ENCODE peak calls at places on chromosome 12, in ten cellular contexts. C is fibroblast of lung, P is PC-3, G is PC-9, Q is GM23338, J is mammary epithelial cell, V is Karpas-422, U is SK-N-SH, I is GM23248, A is HCT116. X is an unnamed sample.

GRCh38 chr12:54935235-54935951 is 49.2 kb downstream of the TESPA1 start:
- DNase-seq in I (peak; percentile 94), P (peak; percentile 94), G (peak; percentile 16), V (no peak), J (peak; percentile 96), A (peak; percentile 77), C (peak; percentile 96), U (no peak), Q (no peak), X (peak; percentile 96)

GRCh38 chr12:59603735-59604134 is 7.9 kb downstream of the SLC16A7 start:
- DNase-seq in U (no peak), A (no peak), J (no peak), V (no peak), Q (no peak), P (no peak), I (no peak), C (no peak), G (no peak), X (no peak)

GRCh38 chr12:127083028-127083949 is 1183.7 kb upstream of the TMEM132C start:
- DNase-seq in P (peak; percentile 91), G (no peak), J (peak; percentile 78), U (peak; percentile 28), C (peak; percentile 84), A (peak; percentile 54), Q (peak; percentile 61), V (peak; percentile 83), I (peak; percentile 88), X (peak; percentile 79)

GRCh38 chr12:63103489-63104131 is 47.4 kb downstream of the AVPR1A start:
- DNase-seq in Q (peak; percentile 51), I (peak; percentile 50), C (peak; percentile 7), G (no peak), A (peak; percentile 16), V (peak; percentile 51), P (peak; percentile 65), U (peak; percentile 8), J (peak; percentile 3), X (no peak)

GRCh38 chr12:2179953-2180736 is 127.4 kb downstream of the CACNA1C start:
- DNase-seq in J (peak; percentile 80), Q (no peak), C (peak; percentile 95), A (peak; percentile 29), V (no peak), G (no peak), U (no peak), P (peak; percentile 76), I (peak; percentile 99), X (peak; percentile 95)

GRCh38 chr12:105235299-105235746 is 651 bp downstream of the APPL2 start:
- DNase-seq in A (no peak), Q (no peak), I (peak; percentile 69), V (peak; percentile 56), J (peak; percentile 64), C (peak; percentile 37), P (peak; percentile 30), U (peak; percentile 25), G (no peak), X (no peak)

GRCh38 chr12:121248611-121249010 is 38.7 kb downstream of the P2RX4 start:
- DNase-seq in I (no peak), C (no peak), A (no peak), Q (no peak), V (peak; percentile 62), J (no peak), G (no peak), P (no peak), U (no peak), X (no peak)

GRCh38 chr12:112939761-112940357 is 1.6 kb downstream of the OAS3 start:
- DNase-seq in P (no peak), G (no peak), V (peak; percentile 79), A (no peak), J (no peak), I (no peak), C (no peak), U (peak; percentile 56), Q (no peak), X (no peak)

GRCh38 chr12:114697246-114697716 is 13.3 kb upstream of the TBX3 start:
- DNase-seq in A (no peak), Q (no peak), C (no peak), G (no peak), I (no peak), P (no peak), J (no peak), V (no peak), U (no peak), X (no peak)

GRCh38 chr12:114696443-114697245 is 12.7 kb upstream of the TBX3 start:
- DNase-seq in I (no peak), U (no peak), C (no peak), J (no peak), G (no peak), V (no peak), A (no peak), P (no peak), Q (no peak), X (no peak)

GRCh38 chr12:114697741-114698565 is 14.0 kb upstream of the TBX3 start:
- DNase-seq in V (no peak), J (no peak), Q (no peak), C (no peak), U (no peak), P (no peak), A (no peak), G (no peak), I (peak; percentile 56), X (no peak)

GRCh38 chr12:114700392-114701103 is 16.6 kb upstream of the TBX3 start:
- DNase-seq in V (no peak), J (no peak), U (no peak), G (no peak), I (no peak), Q (no peak), C (no peak), P (no peak), A (no peak), X (no peak)

DNA sequence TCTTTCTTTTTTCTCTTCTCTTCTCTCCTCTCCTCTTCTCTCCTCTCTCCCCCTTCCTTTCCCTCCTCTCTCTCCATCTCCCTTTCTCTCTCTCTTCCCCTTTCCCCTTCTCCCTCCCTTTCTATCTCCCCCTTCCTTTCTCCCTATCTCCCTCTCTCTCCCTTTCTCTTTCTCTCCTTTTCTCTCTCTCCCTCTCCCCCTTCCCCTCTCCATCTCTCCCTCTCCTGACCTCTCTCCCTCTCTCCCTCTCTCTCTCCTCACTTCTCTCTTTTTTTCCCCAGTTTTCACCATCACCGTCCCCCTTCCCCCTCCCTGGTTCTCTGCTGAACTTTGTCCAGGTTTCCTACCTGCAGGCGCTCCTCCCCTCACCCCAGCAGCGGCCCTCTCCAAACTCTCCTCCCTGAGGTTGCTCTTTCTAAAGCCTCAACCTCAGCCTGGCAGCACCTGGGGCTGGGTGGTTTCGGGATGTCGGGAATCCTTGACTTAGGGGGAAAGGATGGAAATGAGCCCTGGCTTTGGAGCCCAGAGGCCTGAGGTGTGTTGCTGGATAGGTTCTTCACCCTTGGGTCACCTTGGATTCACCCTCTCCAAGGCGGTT is 14.7 kb upstream of the TBX3 start:
- DNase-seq in A (no peak), V (no peak), J (no peak), C (no peak), Q (peak; percentile 74), G (no peak), U (no peak), P (no peak), I (no peak), X (no peak)
- H3K4me3 ChIP-seq in A (no peak overlapping the region), V (no peak overlapping the region), J (no peak overlapping the region), C (peak overlapping the region; percentile 56), Q (peak overlapping the region; percentile 51), G (no peak overlapping the region), U (no peak overlapping the region), P (no peak overlapping the region), I (peak overlapping the region; percentile 69), X (no peak overlapping the region)

DNA sequence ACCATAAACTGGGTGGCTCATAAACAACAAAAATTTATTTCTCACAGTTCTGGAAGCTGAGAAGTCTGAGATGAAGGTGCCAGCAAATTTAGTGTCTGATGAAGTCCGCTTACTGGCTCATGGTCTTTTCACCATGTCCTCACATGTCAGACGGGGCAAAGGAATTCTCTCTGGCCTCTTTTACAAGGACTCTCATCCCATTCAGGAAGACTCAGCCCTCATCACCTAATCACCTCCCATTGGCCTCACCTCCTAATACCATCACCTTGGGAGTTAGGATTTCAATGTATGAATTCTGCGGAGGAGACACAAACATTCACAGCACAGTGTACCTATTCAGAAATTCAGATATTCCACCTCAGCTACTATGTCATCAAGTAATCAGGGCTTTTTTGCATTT is 357.6 kb downstream of the PAWR start:
- DNase-seq in Q (no peak), U (no peak), V (no peak), I (no peak), G (no peak), A (no peak), C (no peak), P (no peak), J (no peak), X (no peak)
- H3K36me3 ChIP-seq in Q (no peaks in the 10 kb centered on the region), U (peaks cover 7% of the 10 kb centered on the region), V (no peaks in the 10 kb centered on the region), I (no peaks in the 10 kb centered on the region), G (no peaks in the 10 kb centered on the region), A (no peaks in the 10 kb centered on the region), C (no peaks in the 10 kb centered on the region), P (no peaks in the 10 kb centered on the region), J (no peaks in the 10 kb centered on the region), X (no peaks in the 10 kb centered on the region)

DNA sequence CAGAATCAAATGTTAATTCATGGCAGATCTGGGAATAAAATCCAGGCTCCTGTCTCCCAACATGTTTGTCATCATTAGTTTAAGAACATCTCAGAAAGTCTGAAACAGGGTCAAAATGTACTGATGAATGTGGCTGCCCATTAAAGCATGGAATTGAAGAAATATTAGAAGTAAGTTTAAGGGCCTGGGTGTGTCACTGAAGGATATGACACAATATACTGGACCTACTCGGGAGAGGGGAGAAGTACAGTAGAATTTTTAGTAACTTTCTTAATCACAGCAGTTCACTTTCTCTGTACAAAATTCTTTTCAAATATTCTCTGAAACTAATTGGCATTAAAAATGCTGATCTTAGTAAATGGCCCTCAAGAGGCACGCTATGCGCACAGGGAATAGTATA is 185.5 kb downstream of the ETV6 start:
- DNase-seq in A (no peak), G (no peak), I (peak; percentile 52), P (no peak), U (no peak), Q (no peak), C (no peak), V (no peak), J (no peak), X (no peak)
- H3K79me2 ChIP-seq in A (no peaks in the 10 kb centered on the region), G (peaks cover 5% of the 10 kb centered on the region), I (peaks cover 39% of the 10 kb centered on the region), P (no peaks in the 10 kb centered on the region), U (no peaks in the 10 kb centered on the region), Q (no peaks in the 10 kb centered on the region), C (no peaks in the 10 kb centered on the region), V (no peaks in the 10 kb centered on the region), J (no peaks in the 10 kb centered on the region), X (peaks cover 18% of the 10 kb centered on the region)

GRCh38 chr12:49292729-49293055 is 2.3 kb upstream of the PRPH start:
- DNase-seq in J (no peak), U (peak; percentile 61), P (no peak), I (no peak), C (no peak), A (no peak), G (no peak), V (no peak), Q (no peak), X (no peak)

GRCh38 chr12:49294804-49295086 is 202 bp upstream of the PRPH start:
- DNase-seq in Q (no peak), A (no peak), J (no peak), C (no peak), U (peak; percentile 23), G (no peak), P (no peak), V (no peak), I (no peak), X (no peak)

GRCh38 chr12:49294086-49294803 is 702 bp upstream of the PRPH start:
- DNase-seq in I (no peak), A (no peak), Q (no peak), U (peak; percentile 61), J (no peak), C (no peak), P (no peak), G (no peak), V (no peak), X (no peak)

GRCh38 chr12:49295087-49296001 is at the start of gene PRPH:
- DNase-seq in C (no peak), A (no peak), Q (peak; percentile 45), G (no peak), V (no peak), U (peak; percentile 40), I (peak; percentile 32), J (no peak), P (no peak), X (no peak)

GRCh38 chr12:49293056-49293956 is 1.6 kb upstream of the PRPH start:
- DNase-seq in J (no peak), A (no peak), P (no peak), G (no peak), Q (peak; percentile 72), I (no peak), U (peak; percentile 73), V (no peak), C (no peak), X (no peak)
- H3K4me3 ChIP-seq in J (no peak overlapping the region), A (no peak overlapping the region), P (no peak overlapping the region), G (no peak overlapping the region), Q (peak overlapping the region; percentile 48), I (no peak overlapping the region), U (no peak overlapping the region), V (no peak overlapping the region), C (no peak overlapping the region), X (no peak overlapping the region)

X was measured in astrocyte.